ENCODE peak calls at places on chromosomes 1 and 21, in five cellular contexts. One of them, this sample, is unnamed. For H3K4me1, the result is how much of the 10 kb centered on the place peaks cover.

GRCh38 chr1:156496211-156496761 is 4.3 kb downstream of the MEF2D start:
- DNase-seq in SJSA1: no peak
- DNase-seq in neural progenitor cell: no peak
- DNase-seq in body of pancreas: no peak
- DNase-seq in lower lobe of right lung: no peak
- DNase-seq in this sample: peak

GRCh38 chr1:59699227-59699847 is 115.4 kb upstream of the HOOK1 start:
- DNase-seq in lower lobe of right lung: no peak
- DNase-seq in body of pancreas: peak
- DNase-seq in neural progenitor cell: peak
- DNase-seq in SJSA1: peak
- DNase-seq in this sample: peak

GRCh38 chr1:4044967-4045366 is 144.9 kb upstream of the C1orf174 start:
- DNase-seq in neural progenitor cell: no peak
- DNase-seq in lower lobe of right lung: no peak
- DNase-seq in SJSA1: no peak
- DNase-seq in body of pancreas: no peak
- DNase-seq in this sample: no peak

GRCh38 chr1:227125929-227126545 is 185.9 kb downstream of the COQ8A start:
- DNase-seq in neural progenitor cell: peak
- DNase-seq in lower lobe of right lung: no peak
- DNase-seq in SJSA1: no peak
- DNase-seq in body of pancreas: no peak
- DNase-seq in this sample: no peak

GRCh38 chr1:180854456-180854855 is 58.2 kb upstream of the KIAA1614 start:
- DNase-seq in lower lobe of right lung: no peak
- DNase-seq in body of pancreas: peak
- DNase-seq in SJSA1: no peak
- DNase-seq in neural progenitor cell: peak
- DNase-seq in this sample: peak

GRCh38 chr1:204139952-204140351 is 11.9 kb downstream of the ETNK2 start:
- DNase-seq in lower lobe of right lung: no peak
- DNase-seq in SJSA1: no peak
- DNase-seq in neural progenitor cell: no peak
- DNase-seq in body of pancreas: no peak
- DNase-seq in this sample: no peak

GRCh38 chr1:167488786-167489185 is 29.5 kb downstream of the CD247 start:
- DNase-seq in lower lobe of right lung: no peak
- DNase-seq in body of pancreas: no peak
- DNase-seq in SJSA1: no peak
- DNase-seq in neural progenitor cell: peak
- DNase-seq in this sample: peak

GRCh38 chr1:204220217-204220616 is 6.4 kb upstream of the GOLT1A start:
- DNase-seq in body of pancreas: no peak
- DNase-seq in SJSA1: no peak
- DNase-seq in neural progenitor cell: no peak
- DNase-seq in lower lobe of right lung: no peak
- DNase-seq in this sample: no peak

GRCh38 chr1:49293016-49293415 is 516.3 kb upstream of the BEND5 start:
- DNase-seq in neural progenitor cell: no peak
- DNase-seq in SJSA1: no peak
- DNase-seq in body of pancreas: no peak
- DNase-seq in lower lobe of right lung: no peak
- DNase-seq in this sample: no peak

GRCh38 chr1:234176000-234176399 is 197.3 kb upstream of the COA6 start:
- DNase-seq in neural progenitor cell: no peak
- DNase-seq in lower lobe of right lung: no peak
- DNase-seq in SJSA1: no peak
- DNase-seq in body of pancreas: no peak
- DNase-seq in this sample: no peak

GRCh38 chr1:228000416-228000815 is 6.4 kb upstream of the WNT3A start:
- DNase-seq in body of pancreas: no peak
- DNase-seq in lower lobe of right lung: no peak
- DNase-seq in neural progenitor cell: no peak
- DNase-seq in SJSA1: no peak
- DNase-seq in this sample: no peak

GRCh38 chr1:198232407-198232806 is 75.6 kb downstream of the NEK7 start:
- DNase-seq in body of pancreas: no peak
- DNase-seq in neural progenitor cell: no peak
- DNase-seq in SJSA1: no peak
- DNase-seq in lower lobe of right lung: no peak
- DNase-seq in this sample: peak

GRCh38 chr1:232844791-232845190 is 39.6 kb downstream of the MAP10 start:
- DNase-seq in neural progenitor cell: no peak
- DNase-seq in body of pancreas: no peak
- DNase-seq in lower lobe of right lung: no peak
- DNase-seq in SJSA1: peak
- DNase-seq in this sample: no peak

GRCh38 chr1:119762953-119763352 is 5.8 kb downstream of the HMGCS2 start:
- DNase-seq in lower lobe of right lung: no peak
- DNase-seq in body of pancreas: no peak
- DNase-seq in SJSA1: no peak
- DNase-seq in neural progenitor cell: no peak
- DNase-seq in this sample: no peak

DNA sequence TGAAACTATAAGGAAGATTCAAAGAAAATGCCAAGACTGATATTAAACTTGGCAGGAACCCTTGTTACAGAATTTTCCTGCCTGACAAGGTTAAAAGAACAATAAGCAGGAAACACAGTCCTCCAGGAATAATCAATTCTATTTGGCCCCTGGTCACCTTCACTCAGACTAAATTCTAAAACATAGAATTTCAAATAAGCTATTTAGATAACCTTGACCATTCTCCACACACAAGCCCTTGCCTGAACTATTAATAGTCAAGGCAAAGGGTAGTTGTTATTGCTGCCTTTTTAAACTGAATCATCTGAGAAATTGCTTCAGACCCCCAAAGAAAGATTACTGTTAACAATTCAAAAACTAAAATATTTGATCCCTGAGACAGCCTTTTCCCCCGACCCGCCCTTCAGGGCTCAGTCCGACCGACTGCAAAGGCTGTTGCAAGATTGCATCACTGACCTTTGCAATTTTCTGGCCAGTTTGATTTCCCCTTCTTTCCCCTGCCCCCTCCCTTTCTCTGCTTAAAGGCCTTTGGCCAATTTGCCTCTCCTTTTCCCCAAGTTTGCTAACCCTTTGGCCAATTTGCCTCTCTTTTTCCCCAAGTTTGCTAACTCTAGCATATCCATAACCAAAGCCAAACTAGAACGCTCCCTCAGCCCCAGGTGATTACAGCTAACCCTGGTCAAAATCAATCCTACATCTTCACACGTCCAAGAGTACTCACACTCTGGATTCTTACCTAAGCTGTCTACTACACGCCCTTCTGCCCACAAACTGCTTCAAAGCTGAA is 1.4 kb upstream of the G0S2 start:
- DNase-seq in lower lobe of right lung: no peak
- DNase-seq in neural progenitor cell: no peak
- DNase-seq in SJSA1: no peak
- DNase-seq in body of pancreas: peak
- DNase-seq in this sample: no peak
- H3K27ac ChIP-seq in lower lobe of right lung: no peak
- H3K27ac ChIP-seq in neural progenitor cell: no peak
- H3K27ac ChIP-seq in SJSA1: no peak
- H3K27ac ChIP-seq in body of pancreas: peak
- H3K27ac ChIP-seq in this sample: no peak

DNA sequence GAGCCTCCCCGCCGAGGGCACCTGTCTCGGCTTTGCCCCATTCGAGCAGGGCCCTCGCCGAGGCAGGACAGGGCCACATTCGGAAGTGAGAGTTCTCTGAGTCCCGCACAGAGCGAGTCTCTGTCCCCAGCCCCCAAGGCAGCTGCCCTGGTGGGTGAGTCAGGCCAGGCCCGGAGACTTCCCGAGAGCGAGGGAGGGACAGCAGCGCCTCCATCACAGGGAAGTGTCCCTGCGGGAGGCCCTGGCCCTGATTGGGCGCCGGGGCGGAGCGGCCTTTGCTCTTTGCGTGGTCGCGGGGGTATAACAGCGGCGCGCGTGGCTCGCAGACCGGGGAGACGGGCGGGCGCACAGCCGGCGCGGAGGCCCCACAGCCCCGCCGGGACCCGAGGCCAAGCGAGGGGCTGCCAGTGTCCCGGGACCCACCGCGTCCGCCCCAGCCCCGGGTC is at the start of gene AIRE:
- DNase-seq in body of pancreas: no peak
- DNase-seq in neural progenitor cell: peak
- DNase-seq in SJSA1: no peak
- DNase-seq in lower lobe of right lung: no peak
- DNase-seq in this sample: no peak
- H3K4me3 ChIP-seq in body of pancreas: no peak
- H3K4me3 ChIP-seq in neural progenitor cell: peak
- H3K4me3 ChIP-seq in SJSA1: peak
- H3K4me3 ChIP-seq in lower lobe of right lung: peak
- H3K4me3 ChIP-seq in this sample: no peak

GRCh38 chr21:42102516-42102915 is 31.4 kb downstream of the UMODL1 start:
- DNase-seq in SJSA1: no peak
- DNase-seq in lower lobe of right lung: no peak
- DNase-seq in body of pancreas: no peak
- DNase-seq in neural progenitor cell: no peak
- DNase-seq in this sample: no peak

GRCh38 chr21:42102063-42102462 is 30.9 kb downstream of the UMODL1 start:
- DNase-seq in lower lobe of right lung: no peak
- DNase-seq in body of pancreas: no peak
- DNase-seq in neural progenitor cell: no peak
- DNase-seq in SJSA1: peak
- DNase-seq in this sample: no peak

GRCh38 chr21:42101246-42101645 is 30.1 kb downstream of the UMODL1 start:
- DNase-seq in SJSA1: no peak
- DNase-seq in neural progenitor cell: no peak
- DNase-seq in lower lobe of right lung: no peak
- DNase-seq in body of pancreas: no peak
- DNase-seq in this sample: no peak

GRCh38 chr21:42103843-42104242 is 32.7 kb downstream of the UMODL1 start:
- DNase-seq in lower lobe of right lung: no peak
- DNase-seq in body of pancreas: no peak
- DNase-seq in SJSA1: no peak
- DNase-seq in neural progenitor cell: no peak
- DNase-seq in this sample: no peak

GRCh38 chr21:42102946-42103345 is 31.8 kb downstream of the UMODL1 start:
- DNase-seq in SJSA1: no peak
- DNase-seq in lower lobe of right lung: no peak
- DNase-seq in body of pancreas: no peak
- DNase-seq in neural progenitor cell: no peak
- DNase-seq in this sample: no peak
- H3K4me1 ChIP-seq in SJSA1: under half
- H3K4me1 ChIP-seq in lower lobe of right lung: under half
- H3K4me1 ChIP-seq in body of pancreas: under half
- H3K4me1 ChIP-seq in neural progenitor cell: under half
- H3K4me1 ChIP-seq in this sample: under half

GRCh38 chr1:92442351-92442750 is 44.4 kb downstream of the GFI1 start:
- DNase-seq in lower lobe of right lung: no peak
- DNase-seq in neural progenitor cell: no peak
- DNase-seq in body of pancreas: peak
- DNase-seq in SJSA1: no peak
- DNase-seq in this sample: no peak
- H3K27ac ChIP-seq in lower lobe of right lung: no peak
- H3K27ac ChIP-seq in neural progenitor cell: no peak
- H3K27ac ChIP-seq in body of pancreas: peak
- H3K27ac ChIP-seq in SJSA1: no peak
- H3K27ac ChIP-seq in this sample: peak

DNA sequence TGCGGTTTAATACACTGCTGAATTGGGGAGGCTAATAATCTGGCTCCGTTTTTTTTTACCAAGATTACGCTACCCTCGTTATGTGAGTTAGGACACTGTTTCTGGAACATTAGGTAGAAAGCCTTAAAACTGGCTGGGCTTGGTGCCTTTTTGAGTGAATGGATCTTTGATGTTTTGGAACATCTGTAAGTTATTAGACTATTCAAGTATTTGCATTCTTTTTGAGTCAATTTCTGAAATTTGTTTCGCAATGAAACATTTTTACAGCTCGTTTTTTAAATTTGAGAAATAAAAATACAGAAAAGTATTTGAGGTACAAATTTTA is 106.9 kb downstream of the LTN1 start:
- DNase-seq in body of pancreas: no peak
- DNase-seq in lower lobe of right lung: no peak
- DNase-seq in SJSA1: no peak
- DNase-seq in neural progenitor cell: no peak
- DNase-seq in this sample: no peak
- H3K4me3 ChIP-seq in body of pancreas: no peak
- H3K4me3 ChIP-seq in lower lobe of right lung: peak
- H3K4me3 ChIP-seq in SJSA1: no peak
- H3K4me3 ChIP-seq in neural progenitor cell: no peak
- H3K4me3 ChIP-seq in this sample: peak

DNA sequence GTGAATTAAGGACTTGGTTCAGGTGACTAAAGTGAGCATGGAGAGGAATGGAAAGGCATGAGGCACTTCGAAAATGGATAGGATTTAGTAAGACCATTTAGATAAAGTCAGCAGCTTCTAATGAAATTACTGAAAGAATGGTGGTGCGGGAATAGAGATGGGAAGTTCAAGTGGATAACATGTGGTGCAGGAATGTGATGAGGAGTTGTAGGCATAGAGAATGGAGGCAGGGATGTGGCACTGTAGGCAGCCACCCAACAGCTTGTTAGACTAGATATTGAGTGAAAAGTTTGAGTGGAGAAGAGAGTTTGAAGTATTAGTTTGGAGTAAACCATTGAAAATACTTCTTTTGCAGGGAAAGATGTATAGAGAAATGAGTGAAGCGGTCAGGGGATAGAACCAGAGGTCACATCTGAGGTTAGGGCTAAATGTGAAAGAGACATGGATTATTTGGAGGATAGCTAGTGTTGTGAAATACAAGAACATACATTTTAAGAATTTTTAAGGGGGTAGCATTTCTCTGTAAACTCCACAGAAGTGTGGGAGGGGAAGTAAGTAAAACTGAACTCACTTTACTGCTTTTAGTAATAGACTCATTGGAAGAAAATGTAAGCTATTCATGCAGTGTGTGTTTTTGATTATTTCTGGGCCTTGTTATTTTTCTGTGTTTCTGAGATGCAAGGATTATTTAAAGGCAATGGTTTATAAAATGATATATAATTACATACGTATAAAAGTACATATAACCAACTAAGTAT is 46.2 kb downstream of the DYRK1A start:
- DNase-seq in SJSA1: no peak
- DNase-seq in lower lobe of right lung: no peak
- DNase-seq in neural progenitor cell: no peak
- DNase-seq in body of pancreas: no peak
- DNase-seq in this sample: no peak
- H3K4me1 ChIP-seq in SJSA1: under half
- H3K4me1 ChIP-seq in lower lobe of right lung: half or more
- H3K4me1 ChIP-seq in neural progenitor cell: under half
- H3K4me1 ChIP-seq in body of pancreas: half or more
- H3K4me1 ChIP-seq in this sample: under half

GRCh38 chr1:40141878-40142535 is 19.2 kb upstream of the RLF start:
- DNase-seq in body of pancreas: no peak
- DNase-seq in lower lobe of right lung: no peak
- DNase-seq in SJSA1: peak
- DNase-seq in neural progenitor cell: peak
- DNase-seq in this sample: peak
- H3K27ac ChIP-seq in body of pancreas: no peak
- H3K27ac ChIP-seq in lower lobe of right lung: no peak
- H3K27ac ChIP-seq in SJSA1: peak
- H3K27ac ChIP-seq in neural progenitor cell: no peak
- H3K27ac ChIP-seq in this sample: no peak

DNA sequence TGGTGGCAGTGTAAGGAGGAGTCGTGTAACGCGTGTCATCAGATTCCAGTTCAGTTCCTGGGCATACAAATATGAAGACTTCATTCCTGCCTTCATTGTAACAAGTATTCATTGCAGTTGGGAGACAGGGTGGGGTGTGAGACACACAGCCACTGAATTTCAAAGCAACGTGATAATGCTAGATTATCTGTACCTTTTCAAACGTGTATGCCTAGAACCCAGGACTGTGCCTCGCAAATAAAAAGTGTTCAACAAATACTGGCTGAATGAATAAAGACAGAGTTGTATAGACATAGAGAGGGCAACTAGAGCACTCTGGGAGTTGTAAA is 571 bp upstream of the YOD1 start:
- DNase-seq in SJSA1: no peak
- DNase-seq in body of pancreas: no peak
- DNase-seq in neural progenitor cell: no peak
- DNase-seq in lower lobe of right lung: no peak
- DNase-seq in this sample: no peak
- H3K4me3 ChIP-seq in SJSA1: peak
- H3K4me3 ChIP-seq in body of pancreas: no peak
- H3K4me3 ChIP-seq in neural progenitor cell: peak
- H3K4me3 ChIP-seq in lower lobe of right lung: peak
- H3K4me3 ChIP-seq in this sample: no peak